ENCODE peak calls at places on chromosomes 1 and 21, in four cellular contexts. Q, M, F and P are unnamed samples.

GRCh38 chr1:22447581-22448215 is 4.0 kb upstream of the ZBTB40 start:
- DNase-seq in Q (peak), M (no peak), F (no peak), P (peak)

GRCh38 chr1:78825561-78825960 is 175.9 kb downstream of the IFI44 start:
- DNase-seq in Q (no peak), M (no peak), F (no peak), P (no peak)

GRCh38 chr1:63326473-63327380 is 4.4 kb downstream of the FOXD3 start:
- DNase-seq in Q (no peak), M (no peak), F (no peak), P (no peak)

GRCh38 chr21:19490481-19490880 is 1086.9 kb upstream of the TMPRSS15 start:
- DNase-seq in Q (no peak), M (no peak), F (no peak), P (no peak)

GRCh38 chr21:41289431-41289830 is 27.2 kb upstream of the FAM3B start:
- DNase-seq in Q (no peak), M (no peak), F (no peak), P (no peak)

GRCh38 chr21:43333301-43334062 is 93.4 kb downstream of the SIK1 start:
- DNase-seq in Q (peak), M (no peak), F (peak), P (peak)

GRCh38 chr1:207811920-207812720 is 60.3 kb downstream of the CD46 start:
- DNase-seq in Q (no peak), M (peak), F (peak), P (no peak)

GRCh38 chr1:53739109-53739681 is at the start of gene GLIS1:
- DNase-seq in Q (no peak), M (peak), F (peak), P (no peak)

GRCh38 chr1:173666646-173667045 is 3.0 kb downstream of the ANKRD45 start:
- DNase-seq in Q (no peak), M (no peak), F (no peak), P (no peak)

GRCh38 chr1:27609618-27610240 is 5.8 kb upstream of the AHDC1 start:
- DNase-seq in Q (no peak), M (no peak), F (no peak), P (no peak)

GRCh38 chr1:53697671-53698380 is 41.1 kb downstream of the GLIS1 start:
- DNase-seq in Q (no peak), M (no peak), F (peak), P (no peak)

GRCh38 chr1:219415433-219415832 is 197.5 kb downstream of the ZC3H11B start:
- DNase-seq in Q (no peak), M (no peak), F (no peak), P (no peak)

GRCh38 chr1:168623003-168623828 is 46.8 kb downstream of the XCL1 start:
- DNase-seq in Q (no peak), M (no peak), F (peak), P (no peak)

GRCh38 chr1:18581420-18581880 is 49.2 kb upstream of the PAX7 start:
- DNase-seq in Q (no peak), M (peak), F (peak), P (no peak)

GRCh38 chr21:29718081-29718815 is 221.5 kb downstream of the GRIK1 start:
- DNase-seq in Q (no peak), M (no peak), F (no peak), P (no peak)

GRCh38 chr21:36718951-36719501 is 20.1 kb downstream of the SIM2 start:
- DNase-seq in Q (no peak), M (peak), F (no peak), P (no peak)

GRCh38 chr1:27590917-27591508 is 12.9 kb downstream of the AHDC1 start:
- DNase-seq in Q (no peak), M (no peak), F (no peak), P (no peak)

GRCh38 chr1:98053471-98054366 is 132.9 kb upstream of the DPYD start:
- DNase-seq in Q (no peak), M (peak), F (peak), P (no peak)

GRCh38 chr1:25700626-25701025 is 84.0 kb downstream of the MAN1C1 start:
- DNase-seq in Q (no peak), M (no peak), F (no peak), P (no peak)

GRCh38 chr1:9306006-9306405 is 13.3 kb downstream of the SPSB1 start:
- DNase-seq in Q (no peak), M (no peak), F (no peak), P (no peak)
- H3K4me3 ChIP-seq in Q (no peak), M (no peak), F (no peak), P (no peak)

GRCh38 chr1:221983444-221983843 is 241.6 kb upstream of the DUSP10 start:
- DNase-seq in Q (no peak), M (no peak), F (no peak), P (no peak)

DNA sequence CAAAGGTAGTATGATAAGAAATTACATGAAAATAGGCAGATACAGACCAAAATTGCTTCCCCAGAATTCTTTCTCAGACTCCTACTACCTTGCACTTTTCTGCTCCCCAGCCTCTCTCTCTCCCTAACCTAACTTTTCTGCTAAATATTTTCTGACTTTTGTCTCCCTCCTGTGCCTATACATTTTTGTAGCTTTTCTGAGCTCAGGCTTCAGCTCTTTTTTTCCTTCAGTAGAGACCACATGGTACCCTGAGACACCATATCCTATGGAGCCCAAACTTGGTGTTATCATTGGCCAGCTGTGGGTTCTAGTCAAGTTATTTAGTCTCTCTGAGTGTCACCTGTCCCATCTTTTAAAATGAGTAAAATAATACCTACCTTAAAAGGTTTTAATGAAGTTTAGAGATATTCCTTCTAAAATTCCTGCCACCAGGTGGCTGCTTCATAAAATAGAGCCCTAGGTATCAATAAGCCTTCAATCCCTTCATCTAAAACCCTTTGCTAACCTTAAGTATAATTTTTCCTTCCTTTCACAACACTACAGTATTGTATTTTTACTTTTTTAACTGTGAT is 237.7 kb upstream of the DUSP10 start:
- DNase-seq in Q (no peak), M (no peak), F (no peak), P (no peak)
- TF ChIP-seq CTCF in Q (no peak), M (no peak), F (no peak), P (peak)

DNA sequence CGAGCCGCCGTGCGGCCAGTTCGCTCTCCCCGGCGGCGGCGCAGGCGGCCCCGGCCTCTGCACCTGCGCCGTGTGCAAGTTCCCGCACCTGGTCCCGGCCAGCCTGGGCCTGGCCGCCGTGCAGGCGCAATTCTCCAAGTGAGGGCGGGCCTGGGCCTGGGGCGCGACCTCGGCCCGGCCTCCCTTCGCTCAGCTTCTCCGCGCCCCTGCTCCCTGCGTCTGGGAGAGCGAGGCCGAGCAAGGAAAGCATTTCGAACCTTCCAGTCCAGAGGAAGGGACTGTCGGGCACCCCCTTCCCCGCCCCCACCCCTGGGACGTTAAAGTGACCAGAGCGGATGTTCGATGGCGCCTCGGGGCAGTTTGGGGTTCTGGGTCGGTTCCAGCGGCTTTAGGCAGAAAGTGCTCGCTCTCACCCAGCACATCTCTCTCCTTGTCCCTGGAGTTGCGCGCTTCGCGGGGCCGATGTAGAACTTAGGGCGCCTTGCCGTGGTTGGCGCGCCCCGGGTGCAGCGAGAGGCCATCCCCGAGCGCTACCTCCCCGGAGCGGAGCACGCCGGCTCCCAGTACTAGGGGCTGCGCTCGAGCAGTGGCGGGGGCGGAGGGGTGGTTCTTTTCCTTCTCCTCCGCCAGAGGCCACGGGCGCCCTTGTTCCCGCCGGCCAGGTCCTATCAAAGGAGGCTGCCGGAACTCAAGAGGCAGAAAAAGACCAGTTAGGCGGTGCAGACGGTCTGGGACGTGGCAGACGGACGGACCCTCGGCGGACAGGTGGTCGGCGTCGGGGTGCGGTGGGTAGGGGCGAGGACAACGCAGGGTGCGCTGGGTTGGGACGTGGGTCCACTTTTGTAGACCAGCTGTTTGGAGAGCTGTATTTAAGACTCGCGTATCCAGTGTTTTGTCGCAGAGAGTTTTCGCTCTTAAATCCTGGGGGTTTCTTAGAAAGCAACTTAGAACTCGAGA is 1.3 kb downstream of the OLIG1 start:
- DNase-seq in Q (no peak), M (no peak), F (no peak), P (no peak)
- H3K4me3 ChIP-seq in Q (no peak), M (peak), F (peak), P (no peak)

GRCh38 chr1:161305872-161306519 is 3.8 kb downstream of the MPZ start:
- DNase-seq in Q (no peak), M (peak), F (peak), P (no peak)
- TF ChIP-seq CTCF in Q (peak), M (peak), F (no peak), P (peak)

GRCh38 chr21:33544451-33544850 is 1.6 kb downstream of the SON start:
- DNase-seq in Q (no peak), M (no peak), F (no peak), P (no peak)
- H3K4me3 ChIP-seq in Q (peak), M (peak), F (peak), P (peak)

DNA sequence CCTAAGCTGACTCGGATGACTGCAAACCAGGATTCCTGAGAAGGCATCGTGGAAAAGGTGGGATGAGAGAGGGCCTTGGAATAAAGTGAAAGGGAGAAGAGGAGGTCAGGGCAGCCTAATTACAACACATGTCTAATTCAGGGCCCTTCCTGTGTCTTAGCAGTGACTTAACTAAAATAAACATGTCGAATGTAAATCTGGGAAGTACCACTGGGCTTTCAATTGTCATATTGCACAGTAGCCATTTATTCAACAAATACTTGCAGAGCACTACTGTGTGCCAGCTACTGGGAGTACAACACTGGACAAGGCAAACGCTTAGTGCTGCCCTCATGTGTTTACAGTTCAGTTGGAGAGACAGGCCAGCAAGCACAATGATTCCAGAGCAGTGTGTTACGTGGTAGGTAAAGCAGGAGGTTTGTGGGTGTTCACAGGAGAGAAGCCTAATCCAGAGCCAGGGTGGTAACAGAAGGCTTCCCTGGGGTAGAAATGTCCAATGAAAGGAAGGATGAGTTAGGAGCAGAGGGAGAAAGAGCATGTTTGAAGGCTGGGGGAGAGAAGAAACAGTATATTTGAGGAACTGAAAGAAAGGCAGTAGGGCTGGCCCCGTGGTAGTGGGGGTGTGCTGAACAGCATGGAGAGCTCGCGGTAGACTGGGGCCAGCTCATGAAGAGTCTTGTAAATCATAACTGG is 38.0 kb upstream of the RASAL2 start:
- DNase-seq in Q (no peak), M (no peak), F (no peak), P (no peak)
- TF ChIP-seq CTCF in Q (no peak), M (no peak), F (no peak), P (peak)

GRCh38 chr1:94235189-94236020 is 2.0 kb downstream of the ARHGAP29 start:
- DNase-seq in Q (no peak), M (no peak), F (peak), P (no peak)
- H3K4me3 ChIP-seq in Q (peak), M (peak), F (no peak), P (peak)

GRCh38 chr1:205711105-205712048 is 31.1 kb upstream of the SLC45A3 start:
- DNase-seq in Q (peak), M (no peak), F (peak), P (peak)
- TF ChIP-seq CTCF in Q (peak), M (peak), F (peak), P (peak)

DNA sequence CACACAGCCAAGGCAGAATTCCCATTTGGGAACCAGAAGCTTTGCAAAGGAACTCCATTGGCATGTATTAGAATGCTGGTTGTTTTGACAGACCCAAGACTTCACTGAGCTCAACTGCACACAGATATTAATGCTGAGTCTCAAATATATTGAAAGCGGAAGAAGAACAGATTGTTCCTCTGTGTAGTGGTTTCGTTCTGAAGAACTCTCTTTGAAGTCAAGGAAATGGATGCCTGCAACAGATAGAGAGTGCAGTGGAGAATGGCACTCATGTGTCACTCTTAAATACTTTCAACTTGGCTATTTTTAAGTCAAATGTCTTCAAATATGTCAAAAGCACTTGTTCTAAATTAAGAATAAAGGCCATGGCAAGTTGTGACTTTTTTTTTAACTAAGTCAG is 387.5 kb downstream of the LTN1 start:
- DNase-seq in Q (no peak), M (no peak), F (no peak), P (no peak)
- H3K4me3 ChIP-seq in Q (no peak), M (no peak), F (no peak), P (no peak)

DNA sequence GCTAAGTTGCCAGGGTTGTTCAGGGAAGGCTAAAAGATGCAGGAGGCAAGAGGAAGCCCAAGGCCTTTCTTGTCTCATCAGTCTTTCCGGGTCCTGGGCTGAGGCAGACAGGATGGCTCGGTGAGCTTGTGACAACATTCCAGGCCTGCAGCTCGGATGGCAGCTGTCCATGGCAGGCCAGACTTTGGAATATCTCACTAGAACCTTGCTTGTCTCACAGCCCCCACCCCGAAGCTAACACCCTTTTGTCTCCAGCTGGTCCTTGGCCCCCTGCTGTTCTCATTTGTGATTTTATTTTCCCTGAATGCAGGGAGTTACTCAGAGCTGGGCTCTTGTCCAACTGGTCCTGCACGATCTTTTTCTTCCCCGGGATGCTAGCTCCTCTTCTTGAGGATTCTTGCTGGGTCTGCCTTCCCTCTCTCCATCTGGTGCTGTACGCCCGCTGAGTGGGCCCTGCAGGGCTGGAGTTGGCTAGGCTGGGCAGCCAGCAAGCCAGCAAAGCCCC is 477.2 kb upstream of the CAMK1G start:
- DNase-seq in Q (no peak), M (peak), F (no peak), P (no peak)
- TF ChIP-seq CTCF in Q (no peak), M (no peak), F (no peak), P (no peak)